ENCODE peak calls at places on chromosomes 5 and 9, in seven cellular contexts. S is NT2/D1, Y is upper lobe of right lung, G is IMR-90, O is GM23338, F is left lung, Q is pancreas. E is an unnamed sample.

GRCh38 chr9:132826131-132826530 is 52.0 kb downstream of the AK8 start:
- DNase-seq in S (no peak), Y (peak; percentile 57), G (no peak), O (no peak), F (no peak), Q (no peak), E (no peak)

GRCh38 chr5:74017786-74018211 is 391.8 kb downstream of the ARHGEF28 start:
- DNase-seq in S (no peak), Y (no peak), G (peak; percentile 47), O (no peak), F (no peak), Q (peak; percentile 26), E (no peak)

GRCh38 chr9:99030082-99030481 is 74.8 kb upstream of the TGFBR1 start:
- DNase-seq in S (no peak), Y (no peak), G (peak; percentile 99), O (no peak), F (no peak), Q (no peak), E (peak; percentile 92)

GRCh38 chr5:172642926-172643325 is 1.9 kb downstream of the NEURL1B start:
- DNase-seq in S (no peak), Y (peak; percentile 48), G (no peak), O (no peak), F (no peak), Q (no peak), E (peak; percentile 13)

GRCh38 chr9:13142776-13143175 is 136.7 kb downstream of the MPDZ start:
- DNase-seq in S (no peak), Y (no peak), G (no peak), O (no peak), F (no peak), Q (no peak), E (no peak)

GRCh38 chr5:124990723-124991122 is 244.3 kb upstream of the ZNF608 start:
- DNase-seq in S (no peak), Y (no peak), G (no peak), O (no peak), F (no peak), Q (no peak), E (no peak)

GRCh38 chr9:36401179-36401740 is 1.2 kb upstream of the RNF38 start:
- DNase-seq in S (peak; percentile 44), Y (no peak), G (peak; percentile 61), O (peak; percentile 84), F (no peak), Q (no peak), E (peak; percentile 97)

GRCh38 chr9:115717711-115718173 is 435.8 kb upstream of the PAPPA start:
- DNase-seq in S (no peak), Y (no peak), G (peak; percentile 33), O (no peak), F (no peak), Q (no peak), E (peak; percentile 73)

GRCh38 chr5:10635257-10635860 is 71.5 kb downstream of the ANKRD33B start:
- DNase-seq in S (no peak), Y (no peak), G (peak; percentile 80), O (no peak), F (peak; percentile 56), Q (no peak), E (peak; percentile 91)

GRCh38 chr5:114362197-114362976 is 517 bp downstream of the KCNN2 start:
- DNase-seq in S (no peak), Y (peak; percentile 67), G (peak; percentile 38), O (peak; percentile 68), F (peak; percentile 83), Q (no peak), E (peak; percentile 74)
- H3K4me3 ChIP-seq in S (peak overlapping the region; percentile 78), Y (peak overlapping the region; percentile 58), G (peak overlapping the region; percentile 76), O (peak overlapping the region; percentile 77), F (peak overlapping the region; percentile 55), Q (peak overlapping the region; percentile 79), E (no peak overlapping the region)

DNA sequence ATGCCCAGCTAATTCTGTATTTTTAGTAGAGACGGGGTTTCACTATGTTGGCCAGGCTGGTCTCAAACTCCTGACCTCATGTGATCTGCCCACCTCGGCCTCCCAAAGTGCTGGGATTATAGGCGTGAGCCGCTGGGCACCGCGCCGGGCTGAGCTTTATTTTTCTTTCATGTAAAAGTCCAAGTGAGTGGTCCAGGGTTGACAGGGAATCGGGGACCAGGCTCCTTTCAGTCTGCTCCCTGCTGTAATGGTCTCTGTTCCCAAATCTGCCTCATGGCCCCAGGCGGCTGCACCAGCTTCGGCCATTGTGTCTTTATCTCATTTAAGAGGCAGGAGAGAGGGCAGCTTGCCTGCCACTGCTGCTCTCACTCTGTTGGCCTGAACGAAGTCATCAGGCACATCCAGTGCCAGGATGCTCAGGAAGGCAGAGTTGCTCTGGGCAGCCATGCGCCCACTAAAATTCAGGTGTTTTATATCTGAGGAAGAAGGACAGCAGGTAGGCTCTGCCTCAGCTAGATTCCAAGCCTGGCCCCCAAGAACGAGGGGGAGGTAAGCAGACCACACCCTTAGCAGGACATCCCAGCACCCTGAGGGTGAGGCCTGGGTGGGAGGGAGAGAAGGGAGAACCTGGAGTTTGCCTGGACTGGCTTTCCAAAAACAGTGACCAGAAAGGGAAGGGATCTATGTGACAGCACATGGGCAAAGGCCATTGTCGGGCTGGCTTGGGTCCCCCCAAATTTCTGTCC is 1.7 kb upstream of the CCDC183 start:
- DNase-seq in S (no peak), Y (no peak), G (no peak), O (no peak), F (peak; percentile 39), Q (no peak), E (peak; percentile 59)
- H3K4me1 ChIP-seq in S (peaks cover 27% of the 10 kb centered on the region), Y (peaks cover 21% of the 10 kb centered on the region), G (peaks cover 8% of the 10 kb centered on the region), O (peaks cover 16% of the 10 kb centered on the region), F (peaks cover 16% of the 10 kb centered on the region), Q (peaks cover 50% of the 10 kb centered on the region), E (peaks cover 15% of the 10 kb centered on the region)

DNA sequence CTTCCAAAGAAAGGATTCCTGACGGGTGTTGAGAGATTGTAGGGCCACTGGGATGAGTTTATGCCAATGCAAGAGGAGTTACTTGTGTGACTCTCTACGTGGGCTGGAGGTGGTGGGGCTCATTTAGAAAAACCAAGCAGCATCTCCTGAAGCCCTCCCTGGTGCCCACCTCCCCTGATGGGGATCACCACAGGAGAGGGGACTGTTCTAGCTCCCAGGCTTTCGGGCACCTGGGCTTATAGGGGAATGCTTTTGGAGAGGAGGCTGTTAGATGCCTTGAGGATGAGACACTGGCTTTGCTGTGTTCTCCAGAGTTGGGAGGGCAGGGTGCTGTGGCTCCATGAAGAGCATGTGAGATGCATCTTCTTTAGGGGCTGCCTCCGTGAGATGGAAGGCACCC is 65.0 kb downstream of the IRX1 start:
- DNase-seq in S (no peak), Y (no peak), G (no peak), O (no peak), F (no peak), Q (no peak), E (no peak)
- H3K27me3 ChIP-seq in S (no peaks in the 10 kb centered on the region), Y (no peaks in the 10 kb centered on the region), G (no peaks in the 10 kb centered on the region), O (no peaks in the 10 kb centered on the region), F (no peaks in the 10 kb centered on the region), Q (no peaks in the 10 kb centered on the region), E (no peaks in the 10 kb centered on the region)

DNA sequence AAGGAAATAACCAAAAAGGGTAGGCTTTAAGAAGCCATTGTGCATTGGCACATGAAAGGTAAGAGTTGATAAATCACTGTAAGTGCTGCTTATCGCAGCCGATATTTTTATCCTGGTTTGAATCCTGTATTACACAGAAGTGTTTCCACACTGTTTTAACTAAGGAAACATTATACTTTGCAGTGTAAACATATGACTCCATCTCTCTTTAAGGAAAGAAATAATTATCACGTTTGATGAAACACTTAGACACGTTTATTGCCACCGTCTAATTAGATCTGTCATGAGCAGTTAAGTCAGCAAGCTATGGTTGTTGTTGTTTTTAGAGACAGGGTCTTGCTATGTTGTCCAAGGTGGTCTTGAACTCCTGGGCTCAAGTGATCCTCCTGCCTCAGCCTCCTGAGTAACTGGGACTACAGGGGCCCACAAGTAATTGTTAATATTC is 85.7 kb upstream of the TNFAIP8 start:
- DNase-seq in S (no peak), Y (no peak), G (no peak), O (no peak), F (no peak), Q (no peak), E (no peak)
- H3K4me3 ChIP-seq in S (no peak overlapping the region), Y (peak overlapping the region; percentile 87), G (no peak overlapping the region), O (peak overlapping the region; percentile 74), F (no peak overlapping the region), Q (peak overlapping the region; percentile 80), E (no peak overlapping the region)

GRCh38 chr9:129164246-129164930 is 13.7 kb downstream of the IER5L start:
- DNase-seq in S (no peak), Y (no peak), G (peak; percentile 53), O (peak; percentile 63), F (no peak), Q (peak; percentile 55), E (peak; percentile 79)

GRCh38 chr9:129165198-129165597 is 12.9 kb downstream of the IER5L start:
- DNase-seq in S (no peak), Y (no peak), G (no peak), O (no peak), F (no peak), Q (no peak), E (no peak)

GRCh38 chr9:129170229-129170628 is 7.8 kb downstream of the IER5L start:
- DNase-seq in S (no peak), Y (no peak), G (peak; percentile 41), O (no peak), F (no peak), Q (no peak), E (peak; percentile 72)

GRCh38 chr9:129163753-129164152 is 14.3 kb downstream of the IER5L start:
- DNase-seq in S (no peak), Y (no peak), G (no peak), O (no peak), F (no peak), Q (no peak), E (no peak)

GRCh38 chr9:129166962-129167557 is 11.0 kb downstream of the IER5L start:
- DNase-seq in S (no peak), Y (peak; percentile 89), G (peak; percentile 80), O (peak; percentile 87), F (peak; percentile 89), Q (peak; percentile 89), E (peak; percentile 97)
- H3K4me1 ChIP-seq in S (peaks cover 20% of the 10 kb centered on the region), Y (peaks cover 12% of the 10 kb centered on the region), G (peaks cover 32% of the 10 kb centered on the region), O (peaks cover 25% of the 10 kb centered on the region), F (peaks cover 12% of the 10 kb centered on the region), Q (peaks cover 19% of the 10 kb centered on the region), E (peaks cover 48% of the 10 kb centered on the region)

DNA sequence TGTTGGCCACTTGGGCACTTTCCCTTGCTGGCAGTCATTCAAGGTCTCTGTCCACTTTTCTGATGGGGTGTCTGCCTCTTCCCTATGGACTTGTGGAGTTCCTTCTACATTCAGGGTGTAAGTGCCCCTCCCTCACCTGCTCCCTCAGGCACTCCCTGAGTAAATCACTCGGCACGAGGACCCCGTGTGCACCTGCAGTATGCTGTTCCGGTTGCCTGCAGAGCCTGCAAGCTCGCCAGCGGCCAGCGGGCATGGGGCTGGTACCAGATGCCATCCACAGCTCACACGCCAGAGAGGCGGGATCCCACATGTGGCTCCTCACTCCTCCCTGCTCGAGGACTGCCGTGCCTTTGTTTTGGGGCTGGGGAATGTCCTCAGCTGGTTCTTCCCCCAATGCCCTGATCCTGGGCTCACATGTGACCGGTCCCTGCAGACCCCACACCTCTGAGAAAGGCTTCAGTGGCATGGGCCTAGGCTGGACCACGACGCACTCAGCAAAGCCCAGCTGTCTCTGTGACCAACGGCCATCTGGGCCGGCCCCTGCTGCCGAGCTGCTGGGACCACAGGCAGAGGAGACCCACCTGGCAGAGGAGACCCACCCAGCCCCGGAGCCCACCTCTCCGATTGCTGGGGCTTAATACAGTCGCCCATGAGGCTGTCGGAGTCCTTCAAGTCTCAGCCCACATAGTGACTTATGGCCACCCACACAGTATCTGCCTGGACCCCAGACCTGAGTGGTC is 46.1 kb upstream of the CLPTM1L start:
- DNase-seq in S (no peak), Y (no peak), G (no peak), O (no peak), F (peak; percentile 68), Q (no peak), E (peak; percentile 78)
- H3K27me3 ChIP-seq in S (peaks cover 41% of the 10 kb centered on the region), Y (peaks cover 21% of the 10 kb centered on the region), G (peaks cover 43% of the 10 kb centered on the region), O (peaks cover 18% of the 10 kb centered on the region), F (peaks cover 79% of the 10 kb centered on the region), Q (no peaks in the 10 kb centered on the region), E (peaks cover 23% of the 10 kb centered on the region)